ENCODE peak calls at places on chromosomes 16 and 17, in six cellular contexts. Q is IMR-90, S is mesenchymal stem cell, T is mesendoderm, E is H9, G is H1. O is an unnamed sample.

GRCh38 chr17:58318627-58319180 is 9.9 kb downstream of the TSPOAP1 start:
- DNase-seq in E (no peak), S (no peak), T (no peak), G (no peak), Q (no peak), O (no peak)

GRCh38 chr16:75774197-75774596 is 47.9 kb upstream of the CPHXL start:
- DNase-seq in T (no peak), Q (no peak), G (no peak), S (no peak), E (no peak), O (no peak)

GRCh38 chr17:2974347-2974746 is 89.1 kb downstream of the OR1D5 start:
- DNase-seq in T (no peak), S (no peak), E (no peak), G (no peak), Q (no peak), O (no peak)

GRCh38 chr17:50200447-50201225 is 795 bp downstream of the COL1A1 start:
- DNase-seq in Q (peak), T (peak), E (peak), G (peak), S (peak), O (peak)

GRCh38 chr17:59558953-59559352 is 6.5 kb upstream of the DHX40 start:
- DNase-seq in E (no peak), G (no peak), Q (peak), T (no peak), S (peak), O (no peak)

GRCh38 chr17:2239882-2240430 is 63.6 kb downstream of the SMG6 start:
- DNase-seq in Q (peak), S (peak), G (no peak), T (peak), E (no peak), O (no peak)

GRCh38 chr17:75922963-75923874 is 17.6 kb downstream of the FBF1 start:
- DNase-seq in E (no peak), Q (no peak), T (no peak), S (no peak), G (no peak), O (no peak)

GRCh38 chr16:21563676-21564075 is 35.7 kb upstream of the METTL9 start:
- DNase-seq in T (no peak), S (no peak), G (no peak), E (no peak), Q (no peak), O (no peak)

DNA sequence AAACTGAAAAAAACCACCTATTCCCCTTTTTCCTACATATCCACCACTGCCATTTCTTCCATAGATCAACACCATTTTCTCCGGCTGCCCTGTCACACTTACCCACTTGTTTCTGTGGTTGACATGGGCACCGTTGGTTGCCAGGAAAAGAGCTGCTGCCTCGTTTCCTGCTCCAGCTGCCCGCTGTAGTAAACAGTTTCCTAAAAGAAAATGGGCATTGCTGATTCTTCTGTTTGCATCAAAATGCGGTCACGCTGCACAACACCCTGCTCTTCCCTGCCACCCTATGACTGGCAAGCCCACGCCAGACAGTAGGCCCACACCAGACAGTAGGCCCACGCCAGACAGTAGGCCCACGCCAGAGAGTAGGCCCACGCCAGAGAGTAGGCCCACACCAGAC is 46.3 kb downstream of the CYB5D2 start:
- DNase-seq in E (no peak), S (no peak), G (no peak), Q (no peak), T (no peak), O (no peak)
- H4K8ac ChIP-seq in E (no peak), S (peak), G (no peak), Q (no peak), T (no peak), O (no peak)

DNA sequence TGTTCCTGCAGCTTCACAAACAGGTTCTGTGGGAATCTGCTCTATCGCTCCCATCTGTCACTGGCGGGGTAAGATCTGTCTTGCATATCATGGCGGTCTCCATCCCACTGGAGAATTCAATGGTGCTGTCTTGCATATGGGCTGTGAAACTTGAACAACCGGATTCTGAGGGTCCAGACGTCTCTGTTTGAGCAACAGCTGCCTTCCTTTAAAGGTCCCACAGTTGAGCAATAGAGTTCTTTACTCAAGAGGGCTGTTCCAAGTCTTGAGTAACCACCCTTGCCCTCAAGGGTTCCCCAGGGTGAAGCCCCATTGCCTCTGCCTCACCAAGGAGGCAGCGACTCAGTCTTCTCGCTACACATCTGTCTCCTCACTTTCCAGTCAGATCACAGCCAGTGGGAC is 50.8 kb downstream of the ZFHX3 start:
- DNase-seq in S (peak), E (no peak), T (no peak), Q (peak), G (no peak), O (no peak)
- H4K8ac ChIP-seq in S (no peak), E (no peak), T (no peak), Q (no peak), G (no peak), O (no peak)

DNA sequence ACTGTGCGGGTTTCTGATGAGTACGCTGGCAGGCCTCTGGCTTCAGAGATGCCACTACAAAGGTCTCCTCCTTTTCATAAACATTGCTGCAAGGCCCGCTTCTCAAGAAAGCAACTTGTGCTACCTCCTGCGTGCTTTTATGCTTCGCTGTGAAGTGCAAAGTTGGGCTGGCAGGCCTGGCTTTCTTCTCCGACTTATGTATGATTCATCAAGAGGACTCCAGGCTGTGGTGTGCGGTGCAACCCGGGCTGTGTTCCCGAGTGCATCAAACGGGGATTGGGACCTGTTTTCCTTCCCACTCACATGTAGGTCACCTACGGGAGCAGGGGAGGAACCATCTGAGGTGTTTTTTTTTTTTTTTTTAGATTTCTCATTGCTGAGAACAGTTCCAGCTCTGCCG is 534.1 kb downstream of the WWOX start:
- DNase-seq in T (no peak), E (no peak), G (no peak), S (peak), Q (no peak), O (no peak)
- H4K8ac ChIP-seq in T (no peak), E (no peak), G (no peak), S (no peak), Q (no peak), O (no peak)

DNA sequence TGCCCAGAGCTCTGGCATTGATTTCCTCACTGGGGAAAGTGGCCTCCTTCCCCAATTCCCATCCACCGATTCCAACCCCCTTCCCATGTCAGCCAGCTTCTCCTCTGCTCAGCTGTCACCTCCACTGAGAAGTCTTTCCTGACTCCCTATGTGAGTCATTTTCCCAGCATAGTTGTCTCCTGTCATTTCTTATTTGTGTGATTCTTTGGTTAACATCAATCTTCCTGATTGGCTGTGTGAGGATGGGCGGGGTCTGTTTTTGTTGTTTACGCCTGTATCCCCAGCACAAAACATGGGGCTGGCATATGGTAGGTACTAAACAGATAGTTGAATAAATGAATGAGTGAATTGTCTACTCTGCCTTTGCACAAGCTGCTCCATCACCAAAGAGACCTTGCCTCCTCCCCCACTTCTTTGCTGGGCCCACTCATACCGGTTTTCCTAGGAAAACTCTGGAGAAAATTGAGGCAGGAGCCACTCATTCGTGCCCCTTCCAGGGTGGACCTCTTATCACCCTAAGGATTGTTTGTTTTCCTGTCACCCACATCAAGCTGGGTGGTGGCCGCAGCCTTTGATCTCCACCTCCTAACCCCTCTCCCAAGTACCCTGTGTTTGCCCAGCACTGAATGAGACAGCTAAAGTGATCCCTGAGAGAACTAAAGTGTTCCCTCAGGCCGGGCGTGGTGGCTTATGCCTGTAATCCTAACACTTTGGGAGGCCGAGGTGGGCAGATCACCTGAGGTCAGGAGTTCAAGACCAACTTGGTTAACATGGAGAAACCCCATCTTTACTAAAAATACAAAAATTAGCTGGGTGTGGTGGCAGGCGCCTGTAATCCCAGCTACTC is 1.2 kb upstream of the GRB7 start:
- DNase-seq in G (no peak), T (peak), E (no peak), S (no peak), Q (no peak), O (no peak)
- H4K8ac ChIP-seq in G (no peak), T (no peak), E (no peak), S (no peak), Q (no peak), O (no peak)

DNA sequence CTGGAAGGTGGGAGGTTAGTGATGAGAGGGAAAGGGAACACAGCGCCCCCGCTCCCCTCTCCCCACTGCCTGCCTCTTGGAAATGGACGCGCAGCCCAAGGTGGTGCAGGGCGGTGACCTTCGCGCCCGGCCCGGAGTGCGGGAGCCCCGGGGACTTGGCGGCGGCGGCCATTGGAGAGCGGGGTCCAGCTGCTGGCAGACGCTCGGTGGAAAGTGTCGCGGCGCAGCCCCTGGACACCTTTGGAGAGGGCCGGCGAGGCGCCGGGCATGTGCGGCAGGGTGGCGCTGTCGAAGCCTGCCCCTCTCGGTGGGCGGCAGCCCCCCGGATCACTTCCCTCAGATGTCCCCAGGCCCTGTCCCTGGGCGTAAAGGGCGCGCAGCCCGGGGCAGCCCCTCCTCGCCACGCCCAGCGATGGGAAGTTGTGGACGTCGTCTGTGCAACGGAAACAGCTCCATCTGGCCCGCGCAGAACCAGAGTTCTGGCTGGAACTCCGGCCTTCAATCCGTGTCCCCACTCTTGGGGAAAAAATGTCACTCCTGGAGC is 16.7 kb downstream of the SALL1 start:
- DNase-seq in G (peak), Q (no peak), T (peak), S (no peak), E (peak), O (no peak)
- H4K8ac ChIP-seq in G (peak), Q (no peak), T (no peak), S (peak), E (no peak), O (no peak)